ENCODE peak calls at places on chromosomes 6 and 20, in eight cellular contexts. U is skeletal muscle cell, O is fibroblast of the aortic adventitia, K is Panc1, T is iPS DF 6.9, R is aorta, Z is lower leg skin, V is brain microvascular endothelial cell. N is an unnamed sample.

GRCh38 chr20:57383447-57384347 is 7.5 kb upstream of the RBM38 start:
- DNase-seq in U (no peak), O (no peak), K (no peak), T (no peak), R (no peak), Z (no peak), V (no peak), N (no peak)

GRCh38 chr6:71678081-71678480 is 208.3 kb upstream of the RIMS1 start:
- DNase-seq in U (no peak), O (no peak), K (no peak), T (no peak), R (no peak), Z (no peak), V (no peak), N (no peak)

GRCh38 chr6:117078624-117079023 is 186.7 kb upstream of the VGLL2 start:
- DNase-seq in U (no peak), O (no peak), K (no peak), T (no peak), R (no peak), Z (no peak), V (no peak), N (no peak)

GRCh38 chr6:14876778-14877613 is 368.9 kb upstream of the JARID2 start:
- DNase-seq in U (peak), O (peak), K (no peak), T (no peak), R (no peak), Z (peak), V (peak), N (peak)

GRCh38 chr20:41524980-41525613 is 93.1 kb downstream of the CHD6 start:
- DNase-seq in U (peak), O (peak), K (no peak), T (no peak), R (peak), Z (peak), V (peak), N (no peak)

GRCh38 chr6:155187994-155188706 is 75.7 kb upstream of the CLDN20 start:
- DNase-seq in U (no peak), O (no peak), K (no peak), T (no peak), R (no peak), Z (no peak), V (peak), N (no peak)

GRCh38 chr6:146650799-146651481 is 52.2 kb downstream of the ADGB start:
- DNase-seq in U (no peak), O (peak), K (no peak), T (no peak), R (no peak), Z (no peak), V (no peak), N (no peak)

GRCh38 chr20:63620991-63621390 is 5.9 kb downstream of the GMEB2 start:
- DNase-seq in U (no peak), O (no peak), K (no peak), T (no peak), R (no peak), Z (no peak), V (no peak), N (no peak)

GRCh38 chr6:98894810-98895209 is 52.9 kb downstream of the FBXL4 start:
- DNase-seq in U (peak), O (peak), K (no peak), T (no peak), R (no peak), Z (no peak), V (peak), N (no peak)

GRCh38 chr20:46520976-46521579 is 7.7 kb upstream of the ZNF334 start:
- DNase-seq in U (peak), O (peak), K (peak), T (peak), R (no peak), Z (no peak), V (peak), N (peak)

GRCh38 chr20:40452758-40453157 is 236.3 kb downstream of the MAFB start:
- DNase-seq in U (no peak), O (no peak), K (no peak), T (no peak), R (no peak), Z (no peak), V (no peak), N (no peak)

GRCh38 chr6:42505377-42505702 is 53.6 kb upstream of the TRERF1 start:
- DNase-seq in U (no peak), O (peak), K (peak), T (no peak), R (no peak), Z (no peak), V (peak), N (no peak)

GRCh38 chr6:42509765-42510164 is 54.1 kb upstream of the UBR2 start:
- DNase-seq in U (no peak), O (no peak), K (no peak), T (no peak), R (no peak), Z (no peak), V (no peak), N (no peak)

GRCh38 chr6:42507901-42508300 is 55.9 kb upstream of the UBR2 start:
- DNase-seq in U (no peak), O (peak), K (no peak), T (no peak), R (no peak), Z (no peak), V (no peak), N (no peak)

GRCh38 chr6:42506070-42506469 is 54.3 kb upstream of the TRERF1 start:
- DNase-seq in U (no peak), O (no peak), K (no peak), T (no peak), R (no peak), Z (no peak), V (no peak), N (no peak)

DNA sequence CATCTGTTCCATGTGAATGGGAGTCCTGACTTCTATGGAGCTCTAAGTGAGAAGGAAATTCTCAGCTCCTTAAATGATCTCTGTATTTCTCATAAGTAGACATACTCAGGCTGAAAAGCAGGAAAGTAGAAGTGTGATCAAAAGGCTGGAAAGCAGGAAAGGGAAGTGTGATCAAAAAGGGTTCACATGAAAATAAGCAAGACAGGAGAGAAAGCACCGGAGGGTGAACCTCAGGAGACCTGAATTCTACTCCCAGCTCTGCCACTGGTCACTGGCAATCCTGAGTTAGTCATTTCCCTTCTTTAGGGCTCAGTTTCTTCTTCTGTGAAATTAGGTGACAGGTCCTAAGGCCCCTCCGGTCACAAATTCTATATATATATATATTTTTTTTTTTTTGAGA is 55.5 kb upstream of the TRERF1 start:
- DNase-seq in U (no peak), O (no peak), K (no peak), T (no peak), R (no peak), Z (no peak), V (no peak), N (no peak)
- H3K4me3 ChIP-seq in U (no peak), O (no peak), K (no peak), T (no peak), R (no peak), Z (no peak), V (no peak), N (no peak)

GRCh38 chr6:43707767-43708166 is 20.2 kb upstream of the MRPS18A start:
- DNase-seq in U (no peak), O (no peak), K (no peak), T (no peak), R (no peak), Z (no peak), V (no peak), N (no peak)
- H3K4me3 ChIP-seq in U (no peak), O (no peak), K (no peak), T (no peak), R (no peak), Z (no peak), V (no peak), N (no peak)

DNA sequence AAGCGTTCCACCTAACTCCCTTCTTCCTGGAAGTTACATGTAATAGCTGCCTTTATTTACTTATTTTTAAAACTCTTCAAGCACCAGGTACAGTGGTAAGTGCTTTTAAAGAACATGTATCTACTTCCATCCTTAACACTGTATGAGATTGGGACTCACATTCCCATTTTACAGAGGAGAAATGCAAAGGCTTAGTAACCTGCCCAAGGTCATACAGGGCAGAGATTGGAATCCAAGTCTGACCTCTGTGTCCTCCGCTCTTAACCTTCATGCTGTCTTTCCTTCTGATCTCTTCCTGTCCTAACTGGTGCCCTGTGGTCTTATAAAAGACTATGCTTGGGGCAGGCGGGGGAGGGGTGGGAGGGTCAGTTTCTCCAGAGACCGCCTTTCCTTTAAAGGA is 1.6 kb downstream of the B4GALT5 start:
- DNase-seq in U (no peak), O (no peak), K (no peak), T (no peak), R (no peak), Z (no peak), V (no peak), N (no peak)
- H3K4me3 ChIP-seq in U (peak), O (peak), K (peak), T (peak), R (peak), Z (no peak), V (peak), N (peak)

GRCh38 chr6:40439401-40439800 is 147.8 kb downstream of the LRFN2 start:
- DNase-seq in U (no peak), O (no peak), K (no peak), T (no peak), R (no peak), Z (no peak), V (no peak), N (no peak)
- H3K4me3 ChIP-seq in U (no peak), O (no peak), K (no peak), T (no peak), R (no peak), Z (no peak), V (no peak), N (no peak)

GRCh38 chr20:10559266-10559665 is 114.5 kb downstream of the JAG1 start:
- DNase-seq in U (no peak), O (no peak), K (no peak), T (no peak), R (no peak), Z (no peak), V (no peak), N (no peak)
- H3K4me3 ChIP-seq in U (no peak), O (no peak), K (no peak), T (no peak), R (peak), Z (no peak), V (no peak), N (no peak)

GRCh38 chr6:56904068-56904467 is 50.8 kb upstream of the BEND6 start:
- DNase-seq in U (no peak), O (no peak), K (no peak), T (no peak), R (no peak), Z (no peak), V (no peak), N (no peak)

GRCh38 chr6:56905378-56905777 is 49.5 kb upstream of the BEND6 start:
- DNase-seq in U (no peak), O (no peak), K (no peak), T (no peak), R (no peak), Z (no peak), V (no peak), N (no peak)

GRCh38 chr6:56899753-56900152 is 55.2 kb upstream of the BEND6 start:
- DNase-seq in U (no peak), O (no peak), K (no peak), T (no peak), R (no peak), Z (no peak), V (no peak), N (no peak)

GRCh38 chr6:56900784-56901183 is 54.1 kb upstream of the BEND6 start:
- DNase-seq in U (no peak), O (no peak), K (no peak), T (no peak), R (no peak), Z (no peak), V (no peak), N (no peak)

DNA sequence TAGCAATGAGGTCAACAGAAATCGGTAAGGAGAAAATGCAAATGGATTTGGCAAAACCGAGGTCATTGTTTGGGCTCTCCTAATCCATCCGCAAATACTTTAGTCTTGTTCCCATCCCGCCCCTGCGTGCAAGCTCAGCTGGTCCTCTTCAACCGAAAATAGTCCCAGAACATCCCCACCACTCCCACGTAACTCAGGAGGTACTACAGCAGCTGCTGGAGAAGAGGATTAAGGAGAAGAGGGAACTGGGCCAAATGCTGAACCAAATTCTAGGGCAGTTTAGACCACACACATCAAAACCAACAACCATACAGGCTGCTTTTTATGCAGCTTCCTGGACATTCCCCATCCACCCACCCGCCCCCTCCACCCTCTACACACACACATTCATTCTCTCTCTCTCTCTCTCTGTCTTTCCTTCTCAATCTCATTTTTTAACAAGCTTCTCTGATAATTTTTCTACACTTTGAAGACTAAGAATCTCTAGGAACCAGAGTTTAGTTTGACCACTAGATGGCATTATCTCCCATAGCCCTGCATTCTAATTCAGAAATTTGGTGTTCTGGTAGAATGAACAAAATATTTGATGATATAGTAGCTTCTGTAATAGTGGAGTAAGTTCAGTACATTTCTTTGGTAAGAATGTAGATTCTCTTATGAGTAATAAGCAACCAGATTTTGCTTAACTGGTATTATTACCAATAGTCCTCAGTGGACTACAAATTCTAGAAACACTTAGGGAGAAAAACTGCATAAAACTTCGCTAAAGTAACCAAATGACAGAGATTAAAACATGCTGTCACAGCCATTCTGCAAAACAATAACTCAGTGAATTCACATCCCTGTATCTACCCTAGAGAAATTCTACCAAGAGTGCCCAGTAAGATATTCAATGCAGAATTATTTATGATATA is 52.1 kb upstream of the BEND6 start:
- DNase-seq in U (peak), O (peak), K (no peak), T (no peak), R (no peak), Z (no peak), V (peak), N (peak)
- H3K4me3 ChIP-seq in U (no peak), O (peak), K (no peak), T (no peak), R (no peak), Z (no peak), V (no peak), N (no peak)

GRCh38 chr6:151325075-151326050 is 66.0 kb downstream of the ZBTB2 start:
- DNase-seq in U (peak), O (peak), K (no peak), T (no peak), R (peak), Z (peak), V (peak), N (no peak)
- H3K4me3 ChIP-seq in U (peak), O (peak), K (peak), T (peak), R (peak), Z (peak), V (peak), N (peak)

GRCh38 chr6:147664092-147664491 is 155.6 kb downstream of the SAMD5 start:
- DNase-seq in U (no peak), O (no peak), K (no peak), T (no peak), R (no peak), Z (no peak), V (no peak), N (no peak)
- H3K4me3 ChIP-seq in U (no peak), O (no peak), K (no peak), T (no peak), R (no peak), Z (no peak), V (no peak), N (no peak)

GRCh38 chr6:90472716-90473115 is 114.2 kb downstream of the MAP3K7 start:
- DNase-seq in U (no peak), O (no peak), K (no peak), T (no peak), R (no peak), Z (no peak), V (no peak), N (no peak)
- H3K4me3 ChIP-seq in U (no peak), O (no peak), K (no peak), T (no peak), R (no peak), Z (no peak), V (no peak), N (no peak)

N was measured in AG04450.